ENCODE peak calls at places on chromosome 6, in five cellular contexts. One of them, this sample, is unnamed.

GRCh38 chr6:134111062-134111677 is 58.7 kb upstream of the SLC2A12 start:
- DNase-seq in glutamatergic neuron: peak
- DNase-seq in Caki2: peak
- DNase-seq in left cardiac atrium: no peak
- DNase-seq in iPS DF 19.7: peak
- DNase-seq in this sample: peak

GRCh38 chr6:72748759-72749158 is 126.9 kb downstream of the KCNQ5 start:
- DNase-seq in glutamatergic neuron: no peak
- DNase-seq in Caki2: peak
- DNase-seq in left cardiac atrium: no peak
- DNase-seq in iPS DF 19.7: no peak
- DNase-seq in this sample: no peak

GRCh38 chr6:37051138-37052026 is 45.9 kb downstream of the FGD2 start:
- DNase-seq in glutamatergic neuron: peak
- DNase-seq in Caki2: peak
- DNase-seq in left cardiac atrium: peak
- DNase-seq in iPS DF 19.7: no peak
- DNase-seq in this sample: peak

GRCh38 chr6:20328266-20328946 is 73.3 kb upstream of the E2F3 start:
- DNase-seq in glutamatergic neuron: no peak
- DNase-seq in Caki2: no peak
- DNase-seq in left cardiac atrium: no peak
- DNase-seq in iPS DF 19.7: no peak
- DNase-seq in this sample: no peak

GRCh38 chr6:3031857-3032256 is 32.2 kb downstream of the NQO2 start:
- DNase-seq in glutamatergic neuron: no peak
- DNase-seq in Caki2: no peak
- DNase-seq in left cardiac atrium: no peak
- DNase-seq in iPS DF 19.7: no peak
- DNase-seq in this sample: no peak

GRCh38 chr6:69825904-69826303 is 29.1 kb upstream of the LMBRD1 start:
- DNase-seq in glutamatergic neuron: no peak
- DNase-seq in Caki2: no peak
- DNase-seq in left cardiac atrium: no peak
- DNase-seq in iPS DF 19.7: no peak
- DNase-seq in this sample: no peak

GRCh38 chr6:150229775-150230561 is 87.1 kb downstream of the PPP1R14C start:
- DNase-seq in glutamatergic neuron: no peak
- DNase-seq in Caki2: peak
- DNase-seq in left cardiac atrium: no peak
- DNase-seq in iPS DF 19.7: no peak
- DNase-seq in this sample: no peak

GRCh38 chr6:20674664-20675063 is 140.4 kb downstream of the CDKAL1 start:
- DNase-seq in glutamatergic neuron: no peak
- DNase-seq in Caki2: no peak
- DNase-seq in left cardiac atrium: no peak
- DNase-seq in iPS DF 19.7: no peak
- DNase-seq in this sample: no peak

GRCh38 chr6:148382856-148383255 is 40.2 kb downstream of the SASH1 start:
- DNase-seq in glutamatergic neuron: no peak
- DNase-seq in Caki2: peak
- DNase-seq in left cardiac atrium: no peak
- DNase-seq in iPS DF 19.7: no peak
- DNase-seq in this sample: no peak

GRCh38 chr6:46284472-46284871 is 113.7 kb upstream of the ENPP5 start:
- DNase-seq in glutamatergic neuron: no peak
- DNase-seq in Caki2: no peak
- DNase-seq in left cardiac atrium: no peak
- DNase-seq in iPS DF 19.7: no peak
- DNase-seq in this sample: no peak

GRCh38 chr6:41964201-41964887 is 22.7 kb upstream of the CCND3 start:
- DNase-seq in glutamatergic neuron: no peak
- DNase-seq in Caki2: peak
- DNase-seq in left cardiac atrium: no peak
- DNase-seq in iPS DF 19.7: no peak
- DNase-seq in this sample: no peak

GRCh38 chr6:81553246-81553645 is 199.2 kb downstream of the TENT5A start:
- DNase-seq in glutamatergic neuron: no peak
- DNase-seq in Caki2: no peak
- DNase-seq in left cardiac atrium: no peak
- DNase-seq in iPS DF 19.7: no peak
- DNase-seq in this sample: no peak

GRCh38 chr6:168865-169455 is 123.3 kb upstream of the DUSP22 start:
- DNase-seq in glutamatergic neuron: no peak
- DNase-seq in Caki2: peak
- DNase-seq in left cardiac atrium: no peak
- DNase-seq in iPS DF 19.7: no peak
- DNase-seq in this sample: no peak

GRCh38 chr6:82178084-82178758 is 69.3 kb downstream of the IBTK start:
- DNase-seq in glutamatergic neuron: no peak
- DNase-seq in Caki2: no peak
- DNase-seq in left cardiac atrium: no peak
- DNase-seq in iPS DF 19.7: no peak
- DNase-seq in this sample: no peak

GRCh38 chr6:82022614-82023102 is 224.9 kb downstream of the IBTK start:
- DNase-seq in glutamatergic neuron: no peak
- DNase-seq in Caki2: peak
- DNase-seq in left cardiac atrium: no peak
- DNase-seq in iPS DF 19.7: peak
- DNase-seq in this sample: no peak

GRCh38 chr6:122005661-122006060 is 393.8 kb upstream of the HSF2 start:
- DNase-seq in glutamatergic neuron: no peak
- DNase-seq in Caki2: no peak
- DNase-seq in left cardiac atrium: no peak
- DNase-seq in iPS DF 19.7: no peak
- DNase-seq in this sample: no peak

GRCh38 chr6:121885399-121886152 is 450.1 kb downstream of the GJA1 start:
- DNase-seq in glutamatergic neuron: no peak
- DNase-seq in Caki2: no peak
- DNase-seq in left cardiac atrium: no peak
- DNase-seq in iPS DF 19.7: no peak
- DNase-seq in this sample: no peak

GRCh38 chr6:56804996-56805395 is 149.9 kb upstream of the BEND6 start:
- DNase-seq in glutamatergic neuron: no peak
- DNase-seq in Caki2: no peak
- DNase-seq in left cardiac atrium: no peak
- DNase-seq in iPS DF 19.7: no peak
- DNase-seq in this sample: no peak

GRCh38 chr6:118860363-118860762 is 33.6 kb upstream of the ASF1A start:
- DNase-seq in glutamatergic neuron: no peak
- DNase-seq in Caki2: no peak
- DNase-seq in left cardiac atrium: no peak
- DNase-seq in iPS DF 19.7: no peak
- DNase-seq in this sample: no peak

GRCh38 chr6:56144538-56145324 is 102.6 kb downstream of the COL21A1 start:
- DNase-seq in glutamatergic neuron: no peak
- DNase-seq in Caki2: no peak
- DNase-seq in left cardiac atrium: no peak
- DNase-seq in iPS DF 19.7: no peak
- DNase-seq in this sample: no peak

GRCh38 chr6:61193771-61194170 is 1092.3 kb downstream of the KHDRBS2 start:
- DNase-seq in glutamatergic neuron: no peak
- DNase-seq in Caki2: no peak
- DNase-seq in left cardiac atrium: no peak
- DNase-seq in iPS DF 19.7: no peak
- DNase-seq in this sample: no peak

GRCh38 chr6:149499066-149499465 is 14.3 kb upstream of the ZC3H12D start:
- DNase-seq in glutamatergic neuron: no peak
- DNase-seq in Caki2: peak
- DNase-seq in left cardiac atrium: no peak
- DNase-seq in iPS DF 19.7: no peak
- DNase-seq in this sample: no peak

GRCh38 chr6:35737413-35738211 is 780 bp downstream of the ARMC12 start:
- DNase-seq in glutamatergic neuron: no peak
- DNase-seq in Caki2: peak
- DNase-seq in left cardiac atrium: no peak
- DNase-seq in iPS DF 19.7: no peak
- DNase-seq in this sample: no peak

GRCh38 chr6:155154158-155154830 is 109.5 kb upstream of the CLDN20 start:
- DNase-seq in glutamatergic neuron: no peak
- DNase-seq in Caki2: peak
- DNase-seq in left cardiac atrium: no peak
- DNase-seq in iPS DF 19.7: no peak
- DNase-seq in this sample: no peak

GRCh38 chr6:14344486-14344885 is 226.9 kb downstream of the CD83 start:
- DNase-seq in glutamatergic neuron: no peak
- DNase-seq in Caki2: no peak
- DNase-seq in left cardiac atrium: no peak
- DNase-seq in iPS DF 19.7: no peak
- DNase-seq in this sample: no peak

GRCh38 chr6:170160031-170160627 is 130.7 kb downstream of the DLL1 start:
- DNase-seq in glutamatergic neuron: no peak
- DNase-seq in Caki2: peak
- DNase-seq in left cardiac atrium: no peak
- DNase-seq in iPS DF 19.7: no peak
- DNase-seq in this sample: no peak